ENCODE peak calls at places on chromosomes 16 and 17, in eight cellular contexts. L is fibroblast of pulmonary artery; E is GF-D8; I is tibial artery; Y is nucleus accumbens; Z is left cardiac atrium; V is stimulated activated CD4-positive, alpha-beta T cell treated with anti-CD3 and anti-CD28 coated beads, Interleukin-1b, Interleukin-23, amount 100 ng/mL, for 24 hours; X is Peyer's patch. J is an unnamed sample.

GRCh38 chr16:58843675-58844074 is 109.6 kb upstream of the GOT2 start:
- DNase-seq in L (peak), E (no peak), I (no peak), Y (no peak), Z (no peak), V (no peak), X (no peak), J (no peak)

GRCh38 chr16:30053376-30054015 is 12.1 kb upstream of the ALDOA start:
- DNase-seq in L (peak), E (no peak), I (no peak), Y (peak), Z (peak), V (no peak), X (no peak), J (no peak)

GRCh38 chr17:48925991-48926342 is 17.8 kb downstream of the UBE2Z start:
- DNase-seq in L (no peak), E (no peak), I (no peak), Y (no peak), Z (no peak), V (no peak), X (no peak), J (no peak)

GRCh38 chr16:89924298-89924924 is 1.3 kb downstream of the TUBB3 start:
- DNase-seq in L (peak), E (no peak), I (no peak), Y (peak), Z (peak), V (no peak), X (no peak), J (no peak)

GRCh38 chr17:20116683-20117309 is 107.6 kb downstream of the SPECC1 start:
- DNase-seq in L (peak), E (no peak), I (no peak), Y (peak), Z (peak), V (peak), X (peak), J (no peak)

GRCh38 chr17:81902653-81903414 is 796 bp downstream of the NPB start:
- DNase-seq in L (no peak), E (no peak), I (no peak), Y (no peak), Z (no peak), V (no peak), X (no peak), J (no peak)

GRCh38 chr16:30774367-30775130 is 12.4 kb downstream of the RNF40 start:
- DNase-seq in L (no peak), E (no peak), I (no peak), Y (no peak), Z (no peak), V (no peak), X (no peak), J (no peak)

GRCh38 chr16:49596119-49596518 is 222.5 kb downstream of the C16orf78 start:
- DNase-seq in L (peak), E (no peak), I (no peak), Y (no peak), Z (no peak), V (no peak), X (no peak), J (no peak)

GRCh38 chr17:38604479-38605229 is 1.1 kb downstream of the SRCIN1 start:
- DNase-seq in L (no peak), E (no peak), I (no peak), Y (peak), Z (no peak), V (no peak), X (no peak), J (peak)

GRCh38 chr17:35791681-35792350 is 3.6 kb downstream of the MMP28 start:
- DNase-seq in L (no peak), E (no peak), I (no peak), Y (no peak), Z (no peak), V (no peak), X (no peak), J (no peak)

GRCh38 chr17:35808240-35808961 is 883 bp upstream of the TAF15 start:
- DNase-seq in L (no peak), E (no peak), I (no peak), Y (no peak), Z (no peak), V (no peak), X (no peak), J (no peak)

GRCh38 chr16:56610017-56610608 is 1.7 kb downstream of the MT2A start:
- DNase-seq in L (peak), E (peak), I (peak), Y (peak), Z (peak), V (peak), X (peak), J (peak)

GRCh38 chr16:78122774-78123315 is 23.4 kb downstream of the WWOX start:
- DNase-seq in L (peak), E (peak), I (no peak), Y (peak), Z (no peak), V (no peak), X (no peak), J (no peak)

GRCh38 chr17:42618442-42619150 is 9.1 kb downstream of the TUBG1 start:
- DNase-seq in L (no peak), E (peak), I (no peak), Y (no peak), Z (peak), V (no peak), X (peak), J (no peak)

GRCh38 chr16:27495191-27495590 is 54.5 kb downstream of the GTF3C1 start:
- DNase-seq in L (peak), E (no peak), I (peak), Y (no peak), Z (peak), V (no peak), X (no peak), J (no peak)

GRCh38 chr17:19338031-19338990 is 24.2 kb downstream of the B9D1 start:
- DNase-seq in L (peak), E (no peak), I (no peak), Y (peak), Z (peak), V (peak), X (peak), J (peak)

GRCh38 chr17:66230918-66231543 is 1.8 kb upstream of the APOH start:
- DNase-seq in L (peak), E (no peak), I (no peak), Y (no peak), Z (no peak), V (no peak), X (no peak), J (no peak)

GRCh38 chr17:7633093-7633492 is 3.2 kb downstream of the SHBG start:
- DNase-seq in L (no peak), E (no peak), I (no peak), Y (no peak), Z (no peak), V (no peak), X (no peak), J (no peak)

GRCh38 chr17:34365340-34365739 is 2.3 kb upstream of the CCL1 start:
- DNase-seq in L (no peak), E (no peak), I (no peak), Y (no peak), Z (no peak), V (no peak), X (no peak), J (no peak)

GRCh38 chr16:1559446-1559975 is 26.0 kb downstream of the TMEM204 start:
- DNase-seq in L (no peak), E (no peak), I (no peak), Y (no peak), Z (no peak), V (no peak), X (peak), J (no peak)

GRCh38 chr17:36534881-36535668 is at the start of gene PIGW:
- DNase-seq in L (peak), E (peak), I (peak), Y (peak), Z (peak), V (peak), X (peak), J (peak)

GRCh38 chr16:51553314-51553713 is 402.2 kb upstream of the SALL1 start:
- DNase-seq in L (no peak), E (no peak), I (no peak), Y (no peak), Z (no peak), V (no peak), X (no peak), J (no peak)

GRCh38 chr17:41635121-41636097 is 11.0 kb upstream of the KRT17 start:
- DNase-seq in L (no peak), E (no peak), I (no peak), Y (no peak), Z (peak), V (no peak), X (no peak), J (no peak)

GRCh38 chr17:41972571-41973411 is 6.2 kb downstream of the CNP start:
- DNase-seq in L (no peak), E (no peak), I (no peak), Y (no peak), Z (peak), V (no peak), X (peak), J (no peak)

GRCh38 chr17:33765871-33766270 is 472.8 kb upstream of the ASIC2 start:
- DNase-seq in L (no peak), E (no peak), I (no peak), Y (no peak), Z (no peak), V (no peak), X (no peak), J (no peak)

GRCh38 chr16:63776437-63776836 is 1345.4 kb downstream of the CDH11 start:
- DNase-seq in L (no peak), E (no peak), I (no peak), Y (no peak), Z (no peak), V (no peak), X (no peak), J (no peak)

GRCh38 chr16:49632798-49633189 is 223.1 kb downstream of the ZNF423 start:
- DNase-seq in L (no peak), E (no peak), I (no peak), Y (no peak), Z (no peak), V (no peak), X (no peak), J (no peak)

GRCh38 chr17:19630651-19631050 is 17.9 kb upstream of the ALDH3A2 start:
- DNase-seq in L (no peak), E (no peak), I (no peak), Y (no peak), Z (no peak), V (no peak), X (no peak), J (no peak)

GRCh38 chr16:28012031-28012445 is 51.5 kb downstream of the GSG1L start:
- DNase-seq in L (peak), E (peak), I (no peak), Y (peak), Z (no peak), V (no peak), X (no peak), J (no peak)

GRCh38 chr16:27798241-27798640 is 248.3 kb downstream of the KATNIP start:
- DNase-seq in L (no peak), E (peak), I (no peak), Y (peak), Z (no peak), V (no peak), X (no peak), J (no peak)

GRCh38 chr16:49838361-49838638 is 17.6 kb downstream of the ZNF423 start:
- DNase-seq in L (no peak), E (no peak), I (no peak), Y (no peak), Z (no peak), V (no peak), X (no peak), J (no peak)

GRCh38 chr17:21842332-21843317 is 150.3 kb downstream of the KCNJ18 start:
- DNase-seq in L (no peak), E (no peak), I (no peak), Y (no peak), Z (no peak), V (no peak), X (no peak), J (no peak)

GRCh38 chr16:47507701-47508100 is 46.6 kb downstream of the PHKB start:
- DNase-seq in L (peak), E (peak), I (no peak), Y (no peak), Z (no peak), V (no peak), X (no peak), J (no peak)

GRCh38 chr16:53089434-53090270 is 34.9 kb downstream of the CHD9 start:
- DNase-seq in L (peak), E (no peak), I (no peak), Y (peak), Z (no peak), V (no peak), X (no peak), J (no peak)

GRCh38 chr17:80474231-80474932 is 2.0 kb downstream of the NPTX1 start:
- DNase-seq in L (peak), E (peak), I (no peak), Y (no peak), Z (no peak), V (no peak), X (no peak), J (no peak)

GRCh38 chr17:78697122-78697845 is 84.8 kb downstream of the CYTH1 start:
- DNase-seq in L (peak), E (no peak), I (no peak), Y (no peak), Z (no peak), V (no peak), X (peak), J (no peak)

GRCh38 chr17:80781188-80781577 is 210.5 kb upstream of the CHMP6 start:
- DNase-seq in L (no peak), E (peak), I (no peak), Y (no peak), Z (no peak), V (no peak), X (no peak), J (no peak)

GRCh38 chr16:66924527-66925321 is 611 bp downstream of the RRAD start:
- DNase-seq in L (no peak), E (no peak), I (no peak), Y (no peak), Z (no peak), V (no peak), X (no peak), J (no peak)

GRCh38 chr17:75430159-75430748 is 24.8 kb upstream of the GRB2 start:
- DNase-seq in L (peak), E (no peak), I (no peak), Y (no peak), Z (peak), V (no peak), X (no peak), J (no peak)

GRCh38 chr16:88662222-88662842 is 559 bp downstream of the MVD start:
- DNase-seq in L (no peak), E (no peak), I (no peak), Y (no peak), Z (no peak), V (no peak), X (peak), J (no peak)